ENCODE peak calls at places on chromosomes 13 and 19, in eight cellular contexts. T, Q, E, G, Z, K, U and W are unnamed samples.

GRCh38 chr13:26323764-26324163 is 69.8 kb downstream of the CDK8 start:
- DNase-seq in T (no peak), K (no peak), G (no peak), Q (no peak), U (no peak), E (no peak), Z (no peak), W (no peak)

GRCh38 chr13:107210216-107211010 is 642.5 kb upstream of the ARGLU1 start:
- DNase-seq in U (no peak), T (peak; percentile 26), Z (no peak), Q (no peak), E (no peak), K (no peak), G (peak; percentile 4), W (no peak)

GRCh38 chr13:24742294-24742693 is 21.7 kb upstream of the RNF17 start:
- DNase-seq in E (peak; percentile 5), U (no peak), K (no peak), T (no peak), G (no peak), Q (peak; percentile 74), Z (no peak), W (no peak)

GRCh38 chr13:102394158-102395053 is 7.4 kb downstream of the FGF14 start:
- DNase-seq in T (peak; percentile 78), U (peak; percentile 97), Q (peak; percentile 98), G (peak; percentile 88), Z (peak; percentile 98), E (peak; percentile 87), K (peak; percentile 97), W (peak; percentile 93)

GRCh38 chr19:2494447-2495129 is 18.7 kb downstream of the GADD45B start:
- DNase-seq in E (peak; percentile 88), U (no peak), G (peak; percentile 77), Q (peak; percentile 97), Z (peak; percentile 93), T (peak; percentile 81), K (peak; percentile 41), W (peak; percentile 98)

GRCh38 chr19:45934551-45935230 is 20.1 kb upstream of the NANOS2 start:
- DNase-seq in U (no peak), G (no peak), E (no peak), Q (no peak), T (no peak), K (no peak), Z (peak; percentile 52), W (peak; percentile 76)

GRCh38 chr13:51000576-51001260 is 91.1 kb downstream of the RNASEH2B start:
- DNase-seq in Q (peak; percentile 89), Z (no peak), T (peak; percentile 85), K (no peak), E (peak; percentile 81), G (peak; percentile 89), U (no peak), W (no peak)

GRCh38 chr13:77383097-77383496 is 56.2 kb upstream of the MYCBP2 start:
- DNase-seq in E (no peak), U (no peak), K (no peak), Q (no peak), G (no peak), T (no peak), Z (no peak), W (no peak)

GRCh38 chr13:32320528-32320927 is 5.2 kb downstream of the BRCA2 start:
- DNase-seq in Z (no peak), U (no peak), G (no peak), T (no peak), E (no peak), Q (no peak), K (no peak), W (no peak)

GRCh38 chr13:27405521-27406134 is 18.8 kb upstream of the GTF3A start:
- DNase-seq in Z (no peak), Q (no peak), E (no peak), T (no peak), U (no peak), G (no peak), K (no peak), W (no peak)

GRCh38 chr13:111035861-111036260 is 79.2 kb upstream of the ARHGEF7 start:
- DNase-seq in E (no peak), Z (no peak), T (no peak), U (no peak), Q (peak; percentile 42), G (no peak), K (no peak), W (no peak)

GRCh38 chr13:70964124-70964523 is 855.9 kb upstream of the KLHL1 start:
- DNase-seq in E (no peak), K (no peak), G (no peak), Z (no peak), U (no peak), Q (no peak), T (no peak), W (no peak)

GRCh38 chr19:6038634-6039405 is 60.9 kb upstream of the RANBP3 start:
- DNase-seq in Z (no peak), K (no peak), G (peak; percentile 19), T (no peak), E (no peak), Q (peak; percentile 10), U (no peak), W (no peak)

GRCh38 chr13:106493569-106493968 is 41.9 kb downstream of the EFNB2 start:
- DNase-seq in G (no peak), U (no peak), K (peak; percentile 99), Q (no peak), T (no peak), Z (no peak), E (no peak), W (no peak)

GRCh38 chr19:49340069-49340864 is 5.1 kb downstream of the CD37 start:
- DNase-seq in Z (peak; percentile 96), G (no peak), U (peak; percentile 69), Q (peak; percentile 92), E (no peak), T (no peak), K (no peak), W (peak; percentile 90)

DNA sequence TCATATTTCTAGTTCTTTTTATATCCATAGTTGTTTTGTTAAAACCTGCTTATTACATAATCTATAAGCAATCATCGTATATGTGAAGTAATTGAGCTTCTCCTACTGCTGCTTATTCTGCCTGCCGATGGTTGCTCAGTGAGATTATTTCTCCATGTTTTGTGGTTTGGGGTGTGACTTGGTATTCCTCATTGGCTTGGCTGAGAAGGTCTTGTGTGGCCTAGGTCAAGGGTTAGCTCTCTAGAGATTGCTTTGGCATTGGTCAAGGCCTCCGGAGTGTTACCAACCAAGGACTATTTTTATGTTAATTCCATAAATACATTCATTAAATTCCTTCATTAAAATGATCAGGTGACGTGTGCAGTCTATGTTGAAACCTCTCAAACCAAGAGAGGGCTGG is 302.8 kb downstream of the MYO16 start:
- DNase-seq in Q (no peak), T (no peak), Z (no peak), K (peak; percentile 76), G (no peak), U (no peak), E (no peak), W (no peak)
- TF ChIP-seq CTCF in Q (no peak), T (no peak), Z (no peak), K (no peak), G (no peak), U (no peak), E (no peak), W (no peak)

GRCh38 chr13:44866512-44866911 is 122.8 kb downstream of the NUFIP1 start:
- DNase-seq in E (no peak), T (no peak), K (no peak), Q (no peak), G (no peak), Z (no peak), U (no peak), W (no peak)

GRCh38 chr13:44868397-44868796 is 120.9 kb downstream of the NUFIP1 start:
- DNase-seq in Q (no peak), E (no peak), K (no peak), G (no peak), T (no peak), U (no peak), Z (no peak), W (no peak)

GRCh38 chr13:44870456-44870929 is 118.8 kb downstream of the NUFIP1 start:
- DNase-seq in U (no peak), Z (peak; percentile 90), T (no peak), G (no peak), E (no peak), Q (peak; percentile 72), K (no peak), W (no peak)

GRCh38 chr13:44867825-44868224 is 121.4 kb downstream of the NUFIP1 start:
- DNase-seq in U (no peak), E (no peak), T (peak; percentile 16), Q (peak; percentile 23), K (no peak), G (no peak), Z (peak; percentile 87), W (no peak)

DNA sequence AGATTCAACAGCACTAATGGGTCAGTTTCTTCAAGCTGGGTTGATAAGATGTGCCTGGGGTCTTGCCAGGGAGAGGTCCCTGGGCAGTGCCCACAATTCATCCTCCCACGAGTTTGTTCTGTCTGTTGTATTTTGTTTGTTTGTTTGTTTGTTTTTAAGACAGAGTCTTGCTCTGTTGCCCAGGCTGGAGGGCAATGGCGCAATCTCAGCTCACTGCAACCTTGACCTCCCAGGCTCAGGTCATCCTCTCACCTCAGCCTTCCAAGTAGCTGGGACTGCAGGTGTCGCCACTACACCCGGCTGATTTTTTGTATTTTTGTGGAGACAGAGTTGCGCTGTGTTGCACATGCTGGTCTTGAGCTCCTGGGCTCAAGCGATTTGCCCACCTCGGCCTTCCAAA is 120.1 kb downstream of the NUFIP1 start:
- DNase-seq in Z (no peak), G (no peak), T (no peak), Q (peak; percentile 53), U (no peak), E (no peak), K (no peak), W (no peak)
- TF ChIP-seq CTCF in Z (no peak), G (no peak), T (no peak), Q (no peak), U (no peak), E (no peak), K (no peak), W (no peak)

GRCh38 chr19:33569822-33570221 is 48.2 kb upstream of the PEPD start:
- DNase-seq in K (no peak), G (no peak), E (no peak), U (no peak), T (peak; percentile 19), Z (no peak), Q (no peak), W (no peak)
- TF ChIP-seq CTCF in K (no peak), G (no peak), E (no peak), U (no peak), T (no peak), Z (no peak), Q (no peak), W (no peak)

DNA sequence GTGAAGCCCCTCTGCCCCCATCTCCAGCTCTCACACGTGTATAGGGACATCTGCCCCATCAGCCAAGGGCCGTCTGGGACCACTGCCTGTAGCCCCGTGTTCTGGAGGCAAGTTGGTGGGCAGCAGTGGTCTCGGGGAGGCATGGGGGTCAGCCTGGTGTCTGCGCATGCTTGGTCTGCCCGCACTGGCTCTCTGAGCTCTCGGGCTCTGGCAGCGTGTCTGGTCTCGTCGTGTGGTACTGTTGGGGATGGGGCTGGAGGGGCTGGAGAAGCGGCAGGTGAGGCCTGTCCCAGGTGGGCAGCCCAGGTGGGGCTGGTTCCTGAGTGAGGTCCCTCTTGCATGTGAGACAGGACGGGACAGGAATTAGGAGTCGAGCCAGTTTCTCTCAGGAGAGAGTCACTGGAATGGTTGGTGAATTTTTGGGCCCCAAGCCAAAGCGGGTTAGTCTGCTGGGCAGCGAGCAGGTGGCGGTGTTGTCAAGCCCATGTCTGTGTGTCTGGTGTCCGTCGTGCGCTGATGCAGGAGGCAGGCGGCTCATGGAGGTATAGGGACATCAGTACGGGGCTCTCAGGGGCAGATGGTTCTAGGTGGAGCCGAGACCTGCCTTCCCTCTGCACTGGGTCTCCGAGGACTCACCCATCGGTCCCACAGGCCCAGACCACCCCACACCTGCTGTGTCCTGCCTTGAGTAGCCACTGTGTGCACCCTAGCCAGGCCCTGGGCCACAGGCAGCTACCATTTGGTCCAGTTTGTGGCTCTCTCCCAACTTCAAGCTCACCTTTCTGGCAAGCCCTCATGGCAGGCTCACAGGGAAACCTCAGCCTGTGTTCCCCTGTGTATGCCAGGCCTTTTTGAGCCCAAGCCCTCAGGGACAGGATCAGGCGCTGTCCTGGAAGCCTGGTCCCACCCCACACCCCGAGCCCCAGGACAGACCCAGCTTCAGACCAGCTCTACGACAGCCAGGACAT is 18.2 kb downstream of the COMP start:
- DNase-seq in U (no peak), Q (no peak), E (no peak), Z (peak; percentile 73), G (no peak), T (no peak), K (no peak), W (peak; percentile 77)
- TF ChIP-seq CTCF in U (no peak), Q (no peak), E (no peak), Z (no peak), G (no peak), T (no peak), K (no peak), W (no peak)